ENCODE peak calls at places on chromosomes 16 and 17, in four cellular contexts. One of them, this sample, is unnamed.

GRCh38 chr17:47821424-47822379 is at the start of gene OSBPL7:
- DNase-seq in GM12891: peak
- DNase-seq in HepG2: peak
- DNase-seq in H1: peak
- DNase-seq in this sample: peak

GRCh38 chr16:28513484-28514181 is 7.0 kb upstream of the IL27 start:
- DNase-seq in GM12891: no peak
- DNase-seq in HepG2: peak
- DNase-seq in H1: no peak
- DNase-seq in this sample: no peak

GRCh38 chr16:57503366-57503765 is 17.1 kb upstream of the DOK4 start:
- DNase-seq in HepG2: no peak
- DNase-seq in H1: no peak
- DNase-seq in GM12891: no peak
- DNase-seq in this sample: no peak

GRCh38 chr17:42472709-42473521 is 14.2 kb downstream of the ATP6V0A1 start:
- DNase-seq in H1: no peak
- DNase-seq in GM12891: no peak
- DNase-seq in HepG2: no peak
- DNase-seq in this sample: no peak

GRCh38 chr17:27498615-27499316 is 42.5 kb downstream of the KSR1 start:
- DNase-seq in HepG2: no peak
- DNase-seq in H1: no peak
- DNase-seq in GM12891: no peak
- DNase-seq in this sample: no peak

GRCh38 chr17:79804856-79805696 is 8.2 kb upstream of the CBX8 start:
- DNase-seq in HepG2: no peak
- DNase-seq in GM12891: no peak
- DNase-seq in H1: no peak
- DNase-seq in this sample: no peak

GRCh38 chr17:77002103-77003045 is 134.2 kb downstream of the MGAT5B start:
- DNase-seq in HepG2: peak
- DNase-seq in H1: no peak
- DNase-seq in GM12891: no peak
- DNase-seq in this sample: no peak

GRCh38 chr17:1244606-1245012 is 25.6 kb upstream of the BHLHA9 start:
- DNase-seq in H1: no peak
- DNase-seq in HepG2: no peak
- DNase-seq in GM12891: no peak
- DNase-seq in this sample: no peak

GRCh38 chr17:47117386-47117785 is 71.7 kb downstream of the CDC27 start:
- DNase-seq in H1: no peak
- DNase-seq in GM12891: no peak
- DNase-seq in HepG2: no peak
- DNase-seq in this sample: no peak

GRCh38 chr17:10061131-10061581 is 137.2 kb downstream of the GAS7 start:
- DNase-seq in H1: no peak
- DNase-seq in GM12891: no peak
- DNase-seq in HepG2: no peak
- DNase-seq in this sample: no peak

GRCh38 chr16:52547001-52547833 is at the start of gene TOX3:
- DNase-seq in HepG2: no peak
- DNase-seq in H1: peak
- DNase-seq in GM12891: peak
- DNase-seq in this sample: no peak

GRCh38 chr16:12846592-12846991 is 42.9 kb upstream of the CPPED1 start:
- DNase-seq in GM12891: no peak
- DNase-seq in HepG2: no peak
- DNase-seq in H1: no peak
- DNase-seq in this sample: no peak

GRCh38 chr17:35774499-35774898 is 13.8 kb downstream of the C17orf50 start:
- DNase-seq in GM12891: no peak
- DNase-seq in H1: no peak
- DNase-seq in HepG2: no peak
- DNase-seq in this sample: no peak

GRCh38 chr16:282944-283744 is at the start of gene PDIA2:
- DNase-seq in GM12891: no peak
- DNase-seq in HepG2: no peak
- DNase-seq in H1: no peak
- DNase-seq in this sample: no peak

GRCh38 chr16:75550211-75550662 is 5.8 kb downstream of the TMEM231 start:
- DNase-seq in HepG2: peak
- DNase-seq in H1: no peak
- DNase-seq in GM12891: no peak
- DNase-seq in this sample: peak

DNA sequence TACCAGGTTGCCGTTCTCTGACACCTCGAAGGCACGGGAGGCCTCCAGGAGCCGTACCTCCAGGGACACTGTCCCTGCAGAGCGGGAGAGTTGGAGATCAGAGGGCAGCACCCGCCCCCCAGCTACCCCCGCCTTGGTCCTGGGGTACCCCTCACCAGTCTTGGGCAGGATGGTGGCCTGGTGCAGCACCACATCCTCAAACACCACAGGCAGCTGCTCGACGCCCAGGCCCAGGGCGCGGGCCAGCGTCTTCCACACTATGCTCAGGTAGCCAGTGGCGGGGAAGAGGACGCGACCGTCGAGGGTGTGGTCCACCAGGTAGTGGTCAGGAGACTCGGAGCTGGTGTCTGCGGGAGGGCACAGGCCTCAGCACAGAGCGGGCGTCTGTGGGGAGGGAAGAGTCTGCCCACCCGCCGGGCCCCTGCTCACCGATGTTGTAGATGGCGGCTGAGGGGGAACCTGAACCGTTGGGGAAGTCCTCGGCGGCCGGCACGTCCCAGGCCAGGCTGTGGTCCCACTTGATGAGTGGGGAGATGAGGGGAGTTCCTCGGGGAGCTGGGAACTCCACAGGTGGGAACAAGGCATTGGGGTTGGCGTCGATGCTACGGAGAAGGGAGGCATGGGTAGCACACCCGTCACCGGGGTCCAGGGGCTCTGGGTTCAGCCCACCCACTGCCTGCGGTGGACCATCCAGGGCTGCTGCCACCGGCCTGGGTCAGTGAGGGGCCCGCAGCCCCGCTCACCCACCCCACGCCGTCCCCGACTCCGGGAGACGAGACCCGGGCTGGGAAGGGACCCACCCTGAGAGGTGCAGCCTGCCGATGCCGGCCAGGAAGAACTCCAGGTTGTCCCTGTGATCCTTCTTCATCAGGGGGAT is 9.8 kb downstream of the FASN start:
- DNase-seq in H1: no peak
- DNase-seq in HepG2: no peak
- DNase-seq in GM12891: no peak
- DNase-seq in this sample: no peak
- TF ChIP-seq POLR2A in H1: no peak
- TF ChIP-seq POLR2A in HepG2: no peak
- TF ChIP-seq POLR2A in GM12891: no peak
- TF ChIP-seq POLR2A in this sample: no peak

GRCh38 chr16:85735946-85736345 is 14.9 kb downstream of the C16orf74 start:
- DNase-seq in GM12891: no peak
- DNase-seq in H1: no peak
- DNase-seq in HepG2: no peak
- DNase-seq in this sample: no peak

GRCh38 chr16:85736924-85737323 is 14.0 kb downstream of the C16orf74 start:
- DNase-seq in GM12891: no peak
- DNase-seq in HepG2: no peak
- DNase-seq in H1: no peak
- DNase-seq in this sample: no peak

GRCh38 chr16:85733839-85734170 is 17.1 kb downstream of the C16orf74 start:
- DNase-seq in GM12891: no peak
- DNase-seq in HepG2: no peak
- DNase-seq in H1: peak
- DNase-seq in this sample: no peak

GRCh38 chr16:85734311-85735017 is 16.4 kb downstream of the C16orf74 start:
- DNase-seq in GM12891: no peak
- DNase-seq in HepG2: no peak
- DNase-seq in H1: no peak
- DNase-seq in this sample: no peak

GRCh38 chr16:85735225-85735722 is 15.6 kb downstream of the C16orf74 start:
- DNase-seq in HepG2: no peak
- DNase-seq in GM12891: peak
- DNase-seq in H1: no peak
- DNase-seq in this sample: peak
- TF ChIP-seq TAF1 in HepG2: no peak
- TF ChIP-seq TAF1 in GM12891: no peak
- TF ChIP-seq TAF1 in H1: no peak
- TF ChIP-seq TAF1 in this sample: no peak

GRCh38 chr17:19646788-19647696 is 1.5 kb upstream of the ALDH3A2 start:
- DNase-seq in GM12891: no peak
- DNase-seq in H1: peak
- DNase-seq in HepG2: peak
- DNase-seq in this sample: no peak
- TF ChIP-seq POLR2AphosphoS5 in GM12891: no peak
- TF ChIP-seq POLR2AphosphoS5 in H1: no peak
- TF ChIP-seq POLR2AphosphoS5 in HepG2: no peak
- TF ChIP-seq POLR2AphosphoS5 in this sample: no peak

GRCh38 chr17:28720247-28720996 is 637 bp downstream of the RPL23A start:
- DNase-seq in GM12891: no peak
- DNase-seq in H1: no peak
- DNase-seq in HepG2: no peak
- DNase-seq in this sample: no peak
- TF ChIP-seq POLR2A in GM12891: peak
- TF ChIP-seq POLR2A in H1: peak
- TF ChIP-seq POLR2A in HepG2: peak
- TF ChIP-seq POLR2A in this sample: peak